ENCODE peak calls at places on chromosomes 4 and X, in five cellular contexts. E is GM13977, N is dorsolateral prefrontal cortex, K is psoas muscle, I is nephron progenitor cell. H is an unnamed sample.

GRCh38 chr4:88012652-88013051 is 5.2 kb downstream of the PKD2 start:
- DNase-seq in N (no peak), E (peak), K (no peak), I (no peak), H (peak)

GRCh38 chrX:44202596-44202995 is 140.9 kb downstream of the EFHC2 start:
- DNase-seq in I (no peak), N (no peak), K (no peak), E (no peak), H (no peak)

GRCh38 chr4:118265312-118266144 is 87.3 kb downstream of the PRSS12 start:
- DNase-seq in N (peak), I (no peak), E (no peak), K (no peak), H (no peak)

GRCh38 chrX:123324628-123325027 is 140.6 kb downstream of the GRIA3 start:
- DNase-seq in I (no peak), N (no peak), K (no peak), E (no peak), H (no peak)

GRCh38 chr4:63795301-63795700 is 613.9 kb downstream of the TECRL start:
- DNase-seq in I (no peak), N (no peak), K (no peak), E (no peak), H (no peak)

GRCh38 chr4:40524642-40525041 is 105.0 kb downstream of the RBM47 start:
- DNase-seq in K (no peak), I (no peak), E (no peak), N (no peak), H (no peak)

GRCh38 chrX:7941390-7942042 is 14.3 kb upstream of the PNPLA4 start:
- DNase-seq in I (peak), N (no peak), K (no peak), E (no peak), H (no peak)

GRCh38 chr4:138217567-138217966 is 24.6 kb downstream of the SLC7A11 start:
- DNase-seq in K (no peak), E (no peak), N (no peak), I (no peak), H (no peak)

GRCh38 chr4:39812500-39812899 is 114.6 kb downstream of the UBE2K start:
- DNase-seq in N (no peak), E (no peak), I (no peak), K (no peak), H (no peak)

GRCh38 chrX:101416691-101417090 is 8.7 kb downstream of the HNRNPH2 start:
- DNase-seq in I (no peak), N (no peak), K (no peak), E (no peak), H (no peak)

GRCh38 chr4:184402740-184403383 is 71.5 kb downstream of the IRF2 start:
- DNase-seq in K (no peak), E (no peak), N (no peak), I (no peak), H (no peak)

GRCh38 chr4:125664091-125664767 is 349.5 kb downstream of the FAT4 start:
- DNase-seq in E (no peak), I (no peak), K (no peak), N (no peak), H (no peak)

GRCh38 chrX:71616672-71617529 is 1.4 kb downstream of the CXCR3 start:
- DNase-seq in K (no peak), N (no peak), I (no peak), E (no peak), H (peak)

GRCh38 chrX:56994375-56995270 is 718 bp downstream of the SPIN3 start:
- DNase-seq in N (no peak), I (peak), E (no peak), K (peak), H (peak)

GRCh38 chrX:140701480-140701879 is 8.1 kb upstream of the LINC00632 start:
- DNase-seq in N (no peak), I (no peak), E (no peak), K (no peak), H (no peak)

GRCh38 chr4:85153221-85153620 is 186.7 kb upstream of the WDFY3 start:
- DNase-seq in K (no peak), E (no peak), I (no peak), N (no peak), H (no peak)

GRCh38 chr4:15498356-15498755 is 28.7 kb downstream of the CC2D2A start:
- DNase-seq in K (no peak), E (no peak), I (no peak), N (no peak), H (no peak)

GRCh38 chr4:88779431-88779830 is 81.8 kb upstream of the NAP1L5 start:
- DNase-seq in E (no peak), I (no peak), N (no peak), K (no peak), H (no peak)

GRCh38 chrX:28126886-28127285 is 145.6 kb upstream of the DCAF8L1 start:
- DNase-seq in K (no peak), I (no peak), E (no peak), N (no peak), H (no peak)

GRCh38 chr4:108355523-108356208 is 186.9 kb upstream of the LEF1 start:
- DNase-seq in I (no peak), N (no peak), K (no peak), E (no peak), H (no peak)

GRCh38 chr4:7911044-7911578 is 28.6 kb downstream of the AFAP1 start:
- DNase-seq in I (peak), E (no peak), N (no peak), K (peak), H (no peak)

GRCh38 chrX:45527834-45528233 is 327.2 kb upstream of the DIPK2B start:
- DNase-seq in K (no peak), E (no peak), N (no peak), I (no peak), H (no peak)

GRCh38 chrX:54711735-54712134 is 86.3 kb downstream of the ITIH6 start:
- DNase-seq in E (no peak), N (no peak), K (no peak), I (no peak), H (no peak)

GRCh38 chr4:158786155-158786581 is 17.3 kb downstream of the FNIP2 start:
- DNase-seq in K (no peak), N (no peak), I (no peak), E (no peak), H (no peak)

GRCh38 chr4:48578132-48578964 is 88.3 kb downstream of the ZAR1 start:
- DNase-seq in E (peak), K (no peak), I (peak), N (peak), H (peak)

GRCh38 chr4:87806520-87806919 is 7.2 kb downstream of the IBSP start:
- DNase-seq in E (no peak), K (no peak), I (no peak), N (no peak), H (no peak)

GRCh38 chr4:153546273-153546672 is 80.1 kb downstream of the TMEM131L start:
- DNase-seq in E (no peak), N (no peak), K (no peak), I (no peak), H (no peak)

GRCh38 chr4:125313989-125314602 is 659 bp upstream of the FAT4 start:
- DNase-seq in K (no peak), N (no peak), I (peak), E (no peak), H (peak)

GRCh38 chr4:122873752-122874151 is 47.1 kb downstream of the FGF2 start:
- DNase-seq in N (no peak), K (no peak), E (no peak), I (no peak), H (no peak)

DNA sequence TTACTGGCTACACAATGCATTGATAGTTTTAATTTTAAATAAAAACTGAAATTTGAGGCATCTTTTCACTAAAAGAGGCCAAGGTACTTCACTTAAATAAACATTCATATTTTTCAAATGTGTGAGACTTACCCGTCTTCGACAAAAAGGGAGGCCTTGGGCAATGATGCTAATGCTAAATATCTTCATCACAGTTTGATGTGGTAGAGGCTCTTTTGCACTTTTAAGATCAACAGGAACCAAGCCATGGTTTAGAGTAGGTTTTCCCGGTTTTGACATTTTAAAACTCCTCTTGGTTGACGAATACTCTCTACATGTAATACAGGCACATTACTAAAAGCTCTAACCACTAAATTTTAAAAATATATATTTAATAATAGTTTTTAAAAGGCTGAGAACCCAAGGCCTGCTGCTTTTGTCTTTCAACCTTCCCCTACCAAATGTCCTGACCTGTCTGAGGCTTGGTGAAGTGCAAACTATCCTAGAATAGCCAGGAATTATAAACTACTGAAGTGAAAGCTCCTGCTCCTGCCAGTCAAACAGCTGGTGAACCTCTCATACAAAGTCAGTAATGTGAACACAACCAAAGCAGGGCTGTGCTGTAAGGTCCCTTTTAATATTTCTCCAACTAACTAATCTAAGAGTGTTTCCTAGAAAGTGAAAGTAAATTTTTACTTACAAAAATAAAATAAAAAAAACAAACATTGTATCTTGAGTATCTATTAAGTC is 153.7 kb downstream of the FBXW7 start:
- DNase-seq in K (no peak), N (no peak), I (no peak), E (no peak), H (no peak)
- TF ChIP-seq CTCF in K (no peak), N (no peak), I (no peak), E (no peak), H (no peak)

GRCh38 chr4:121183359-121183758 is 19.2 kb upstream of the TNIP3 start:
- DNase-seq in E (no peak), I (no peak), K (no peak), N (no peak), H (no peak)

GRCh38 chr4:121182296-121182695 is 18.2 kb upstream of the TNIP3 start:
- DNase-seq in E (no peak), K (no peak), N (no peak), I (no peak), H (no peak)

GRCh38 chr4:121181493-121181892 is 17.4 kb upstream of the TNIP3 start:
- DNase-seq in I (no peak), N (no peak), K (no peak), E (no peak), H (no peak)

GRCh38 chr4:121177238-121178137 is 13.4 kb upstream of the TNIP3 start:
- DNase-seq in K (no peak), E (no peak), I (no peak), N (no peak), H (no peak)

GRCh38 chr4:121180558-121180957 is 16.4 kb upstream of the TNIP3 start:
- DNase-seq in I (no peak), K (no peak), E (no peak), N (no peak), H (no peak)
- TF ChIP-seq CTCF in I (no peak), K (no peak), E (no peak), N (no peak), H (no peak)

GRCh38 chrX:2638279-2638678 is 52.8 kb upstream of the CD99 start:
- DNase-seq in E (no peak), I (no peak), N (no peak), K (no peak), H (no peak)
- TF ChIP-seq CTCF in E (no peak), I (no peak), N (no peak), K (no peak), H (no peak)

DNA sequence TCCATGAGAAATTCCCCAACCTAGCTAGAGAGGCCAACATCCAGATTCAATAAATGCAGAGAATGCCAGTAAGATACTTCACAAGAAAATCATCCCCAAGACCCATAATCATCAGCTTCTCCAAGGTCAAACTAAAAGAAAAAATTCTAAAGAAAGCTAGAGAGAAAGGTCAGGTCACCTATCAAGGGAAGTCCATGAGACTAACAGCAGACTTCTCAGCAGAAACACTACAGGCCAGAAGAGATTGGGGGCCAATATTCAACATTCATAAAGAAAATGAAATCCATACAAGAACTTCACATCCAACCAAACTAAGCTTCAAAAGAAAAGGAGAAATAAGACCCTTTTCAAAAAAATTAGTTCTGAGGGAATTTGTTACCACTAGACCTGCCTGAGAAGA is 118.8 kb upstream of the ANXA10 start:
- DNase-seq in E (no peak), K (no peak), I (no peak), N (no peak), H (no peak)
- TF ChIP-seq CTCF in E (no peak), K (no peak), I (no peak), N (no peak), H (no peak)

GRCh38 chr4:162852642-162853041 is 314.0 kb downstream of the NAF1 start:
- DNase-seq in K (no peak), I (no peak), N (no peak), E (no peak), H (no peak)
- TF ChIP-seq CTCF in K (no peak), I (no peak), N (no peak), E (no peak), H (no peak)

GRCh38 chrX:2425281-2426071 is 75.3 kb downstream of the DHRSX start:
- DNase-seq in K (no peak), E (no peak), I (no peak), N (no peak), H (no peak)
- TF ChIP-seq CTCF in K (no peak), E (no peak), I (no peak), N (no peak), H (no peak)

DNA sequence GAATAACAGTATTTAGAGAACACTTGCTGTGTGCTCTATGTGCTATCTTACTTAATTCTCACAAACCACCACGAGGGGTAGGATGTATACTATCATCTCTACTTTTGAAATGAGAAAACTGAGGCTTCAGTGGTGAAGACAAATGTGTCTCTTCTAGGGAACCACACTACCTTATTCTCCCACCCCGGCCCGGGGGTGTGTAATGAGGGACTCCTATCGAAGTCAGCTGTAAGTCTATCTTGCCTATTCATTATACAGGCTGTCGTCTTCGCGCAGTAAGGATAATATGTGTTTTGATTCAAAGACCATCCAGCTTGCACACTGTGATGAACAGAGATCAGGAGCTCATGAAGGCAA is 1.1 kb downstream of the NOP14 start:
- DNase-seq in I (peak), E (peak), N (no peak), K (no peak), H (no peak)
- TF ChIP-seq CTCF in I (no peak), E (peak), N (no peak), K (no peak), H (peak)

H was measured in GM13976.